ENCODE peak calls at places on chromosomes 4 and X, in ten cellular contexts. P, K, V, W, R, F, G, A, C and Q are unnamed samples.

GRCh38 chr4:7427326-7428260 is 7.1 kb downstream of the PSAPL1 start:
- DNase-seq in W (no peak), A (no peak), V (no peak), C (no peak), K (no peak), P (no peak), F (peak; percentile 54), R (no peak), G (no peak), Q (no peak)

GRCh38 chr4:125994024-125994423 is 679.3 kb downstream of the FAT4 start:
- DNase-seq in G (no peak), A (no peak), R (no peak), C (no peak), V (no peak), F (no peak), W (no peak), P (no peak), K (no peak), Q (no peak)

GRCh38 chrX:101291204-101291603 is at the start of gene TAF7L:
- DNase-seq in C (no peak), W (no peak), F (peak; percentile 56), G (no peak), K (no peak), A (no peak), R (no peak), V (no peak), P (peak; percentile 23), Q (no peak)

GRCh38 chr4:54152846-54153600 is 53.1 kb downstream of the GSX2 start:
- DNase-seq in R (peak; percentile 4), G (no peak), K (no peak), F (no peak), P (peak; percentile 53), C (no peak), W (no peak), V (peak; percentile 84), A (no peak), Q (no peak)

GRCh38 chr4:61079427-61079826 is 120.7 kb upstream of the ADGRL3 start:
- DNase-seq in G (no peak), W (no peak), F (no peak), R (no peak), P (no peak), C (no peak), A (no peak), V (no peak), K (no peak), Q (no peak)

GRCh38 chrX:66728818-66729271 is 90.0 kb upstream of the EDA2R start:
- DNase-seq in C (peak; percentile 42), W (peak; percentile 34), P (peak; percentile 71), G (peak; percentile 31), A (peak; percentile 2), R (peak; percentile 63), V (peak; percentile 2), K (peak; percentile 11), F (peak; percentile 78), Q (peak; percentile 41)

GRCh38 chr4:26343041-26343403 is 22.2 kb downstream of the RBPJ start:
- DNase-seq in G (no peak), F (no peak), W (no peak), A (no peak), R (no peak), P (peak; percentile 12), V (no peak), C (no peak), K (no peak), Q (no peak)

GRCh38 chr4:77145806-77146425 is 11.1 kb upstream of the CCNG2 start:
- DNase-seq in W (no peak), K (peak; percentile 66), C (no peak), V (no peak), G (no peak), R (no peak), F (no peak), A (no peak), P (peak; percentile 38), Q (no peak)

GRCh38 chr4:5998333-5998936 is 19.8 kb downstream of the C4orf50 start:
- DNase-seq in G (peak; percentile 20), A (peak; percentile 42), P (peak; percentile 71), V (peak; percentile 39), F (peak; percentile 93), K (peak; percentile 7), W (peak; percentile 31), R (peak; percentile 61), C (peak; percentile 57), Q (peak; percentile 27)

GRCh38 chr4:83252782-83253405 is 31.7 kb downstream of the COQ2 start:
- DNase-seq in A (no peak), V (peak; percentile 68), W (peak; percentile 63), R (peak; percentile 70), P (peak; percentile 86), K (peak; percentile 68), G (peak; percentile 49), C (peak; percentile 72), F (peak; percentile 79), Q (peak; percentile 79)

GRCh38 chrX:136750364-136750763 is 30.4 kb downstream of the ARHGEF6 start:
- DNase-seq in A (no peak), G (no peak), P (no peak), V (peak; percentile 51), C (no peak), W (no peak), R (no peak), K (no peak), F (no peak), Q (no peak)

GRCh38 chr4:185016946-185017797 is 1.1 kb upstream of the HELT start:
- DNase-seq in A (no peak), F (no peak), R (no peak), P (peak; percentile 25), K (no peak), C (no peak), G (no peak), V (no peak), W (no peak), Q (no peak)

GRCh38 chr4:82371398-82371972 is 2.3 kb downstream of the HNRNPD start:
- DNase-seq in F (peak; percentile 23), K (no peak), P (no peak), C (no peak), R (no peak), W (no peak), V (peak; percentile 21), G (no peak), A (no peak), Q (no peak)

GRCh38 chr4:168631241-168632151 is 134.6 kb downstream of the PALLD start:
- DNase-seq in A (no peak), C (peak; percentile 27), P (peak; percentile 77), K (no peak), V (peak; percentile 66), W (no peak), G (no peak), R (peak; percentile 60), F (peak; percentile 94), Q (peak; percentile 20)

GRCh38 chr4:120682981-120683380 is 239.5 kb downstream of the PRDM5 start:
- DNase-seq in W (no peak), F (no peak), R (no peak), K (no peak), A (no peak), V (peak; percentile 45), C (no peak), P (no peak), G (no peak), Q (no peak)

GRCh38 chr4:27790911-27791310 is 930.3 kb downstream of the STIM2 start:
- DNase-seq in K (no peak), F (no peak), W (no peak), G (no peak), C (no peak), R (peak; percentile 41), P (no peak), A (no peak), V (peak; percentile 25), Q (no peak)

GRCh38 chrX:71489540-71489939 is 43.4 kb upstream of the OGT start:
- DNase-seq in A (no peak), W (no peak), C (no peak), F (no peak), V (no peak), G (no peak), R (no peak), K (no peak), P (no peak), Q (no peak)

GRCh38 chr4:149409186-149410056 is 406.2 kb downstream of the IQCM start:
- DNase-seq in G (no peak), R (peak; percentile 72), W (no peak), V (peak; percentile 92), C (no peak), P (peak; percentile 84), F (no peak), K (no peak), A (peak; percentile 14), Q (no peak)

GRCh38 chrX:6159468-6159867 is 69.2 kb downstream of the NLGN4X start:
- DNase-seq in G (no peak), P (no peak), F (peak; percentile 4), K (no peak), W (no peak), V (no peak), A (no peak), R (no peak), C (no peak), Q (no peak)

GRCh38 chrX:40130207-40130606 is 32.4 kb upstream of the BCOR start:
- DNase-seq in A (no peak), K (no peak), V (peak; percentile 92), P (peak; percentile 62), G (no peak), F (no peak), R (peak; percentile 65), W (no peak), C (no peak), Q (no peak)

GRCh38 chr4:9996319-9997110 is 24.8 kb downstream of the SLC2A9 start:
- DNase-seq in P (no peak), G (no peak), R (peak; percentile 43), A (no peak), F (no peak), W (no peak), V (peak; percentile 36), K (no peak), C (peak; percentile 36), Q (peak; percentile 58)

GRCh38 chrX:1025413-1025812 is 187.0 kb downstream of the CRLF2 start:
- DNase-seq in P (no peak), V (no peak), A (no peak), F (no peak), K (no peak), C (no peak), W (no peak), R (no peak), G (no peak), Q (no peak)

GRCh38 chr4:99536148-99536728 is 25.4 kb downstream of the C4orf17 start:
- DNase-seq in W (no peak), K (no peak), P (no peak), R (no peak), A (no peak), C (no peak), G (no peak), F (no peak), V (no peak), Q (no peak)

GRCh38 chr4:69089388-69089787 is 6.9 kb upstream of the UGT2B7 start:
- DNase-seq in G (no peak), K (no peak), R (no peak), P (no peak), A (no peak), F (no peak), C (no peak), V (no peak), W (no peak), Q (no peak)

GRCh38 chr4:182540496-182540895 is 297.3 kb downstream of the TENM3 start:
- DNase-seq in V (no peak), F (no peak), A (no peak), C (no peak), P (no peak), G (no peak), W (no peak), K (no peak), R (no peak), Q (no peak)

GRCh38 chrX:1593286-1594271 is 2.2 kb downstream of the AKAP17A start:
- DNase-seq in F (no peak), R (no peak), A (no peak), P (no peak), W (no peak), G (no peak), C (no peak), K (no peak), V (no peak), Q (no peak)

GRCh38 chr4:95293014-95293413 is 255.8 kb downstream of the UNC5C start:
- DNase-seq in V (peak; percentile 28), K (no peak), A (no peak), C (no peak), P (peak; percentile 46), F (no peak), R (no peak), W (no peak), G (no peak), Q (no peak)

GRCh38 chr4:145679991-145680455 is at the start of gene C4orf51:
- DNase-seq in V (peak; percentile 86), A (no peak), K (no peak), C (peak; percentile 50), R (peak; percentile 42), W (no peak), P (peak; percentile 56), F (peak; percentile 71), G (no peak), Q (peak; percentile 50)